ENCODE peak calls at places on chromosomes 2 and 18, in ten cellular contexts. X is activated CD4-positive, alpha-beta T cell treated with anti-CD3 and anti-CD28 coated beads for 24 hours; T is uterus; F is NCI-H1092 treated with DMSO at 0.1 percent for 48 hours; J is GM20000; W is RWPE1; E is stimulated activated CD4-positive, alpha-beta T cell treated with anti-CD3 and anti-CD28 coated beads, Interleukin-2, amount 100 ng/mL, for 24 hours; Z is T47D; P is astrocyte of the spinal cord; C is activated CD4-positive, alpha-beta memory T cell treated with anti-CD3 and anti-CD28 coated beads for 36 hours. B is an unnamed sample.

GRCh38 chr2:190887089-190887488 is 6.5 kb downstream of the GLS start:
- DNase-seq in X (no peak), W (peak; percentile 36), J (peak; percentile 30), E (no peak), Z (no peak), P (no peak), T (no peak), F (no peak), C (no peak), B (no peak)

GRCh38 chr2:85444629-85445028 is 26.1 kb downstream of the SH2D6 start:
- DNase-seq in Z (no peak), F (no peak), C (no peak), E (no peak), W (no peak), T (no peak), J (no peak), P (peak; percentile 23), X (no peak), B (no peak)

GRCh38 chr2:37324536-37324785 is 172 bp downstream of the PRKD3 start:
- DNase-seq in P (peak; percentile 78), W (no peak), X (no peak), E (no peak), J (no peak), T (peak; percentile 86), F (no peak), C (no peak), Z (peak; percentile 75), B (no peak)

GRCh38 chr2:110933420-110933819 is 187.3 kb upstream of the BCL2L11 start:
- DNase-seq in W (no peak), F (no peak), C (no peak), P (no peak), T (no peak), J (no peak), Z (no peak), E (no peak), X (no peak), B (no peak)

GRCh38 chr2:66836851-66837250 is 401.9 kb downstream of the MEIS1 start:
- DNase-seq in F (no peak), Z (no peak), P (no peak), J (no peak), E (no peak), C (no peak), T (no peak), W (no peak), X (no peak), B (no peak)

GRCh38 chr2:111626037-111626861 is 257.7 kb downstream of the ANAPC1 start:
- DNase-seq in T (no peak), C (peak; percentile 38), P (no peak), W (no peak), F (no peak), J (no peak), X (no peak), E (no peak), Z (no peak), B (no peak)

GRCh38 chr2:134401081-134401497 is 147.2 kb downstream of the MGAT5 start:
- DNase-seq in E (no peak), C (no peak), Z (no peak), W (no peak), T (peak; percentile 33), X (no peak), J (no peak), F (no peak), P (no peak), B (no peak)

GRCh38 chr2:205086689-205087088 is 541.4 kb downstream of the PARD3B start:
- DNase-seq in F (no peak), J (no peak), E (no peak), T (no peak), W (no peak), Z (no peak), X (no peak), P (no peak), C (no peak), B (no peak)

GRCh38 chr2:44529448-44529847 is 167.7 kb downstream of the CAMKMT start:
- DNase-seq in C (no peak), F (no peak), X (no peak), P (no peak), J (no peak), Z (no peak), W (no peak), E (no peak), T (no peak), B (no peak)

GRCh38 chr2:95062716-95063400 is 37.4 kb downstream of the MAL start:
- DNase-seq in Z (peak; percentile 53), J (peak; percentile 54), C (no peak), P (no peak), E (no peak), X (no peak), W (no peak), F (no peak), T (no peak), B (no peak)

GRCh38 chr2:118291481-118291880 is 203.2 kb downstream of the INSIG2 start:
- DNase-seq in C (no peak), E (no peak), J (no peak), P (peak; percentile 20), W (no peak), X (no peak), Z (no peak), F (no peak), T (no peak), B (no peak)

GRCh38 chr2:25378731-25379490 is 37.2 kb upstream of the DNMT3A start:
- DNase-seq in C (peak; percentile 8), Z (no peak), W (no peak), T (no peak), X (no peak), P (peak; percentile 12), E (no peak), F (no peak), J (no peak), B (no peak)

GRCh38 chr2:239903803-239904202 is 121.3 kb downstream of the NDUFA10 start:
- DNase-seq in W (no peak), E (no peak), C (no peak), Z (no peak), T (no peak), J (no peak), P (no peak), F (no peak), X (no peak), B (no peak)

GRCh38 chr18:31942999-31943894 is at the start of gene TRAPPC8:
- DNase-seq in W (peak; percentile 83), Z (peak; percentile 98), F (peak; percentile 100), T (peak; percentile 98), J (peak; percentile 97), X (peak; percentile 79), E (peak; percentile 88), P (peak; percentile 99), C (peak; percentile 95), B (peak; percentile 92)

GRCh38 chr2:2840101-2840531 is 509.0 kb upstream of the MYT1L start:
- DNase-seq in W (no peak), T (no peak), Z (no peak), J (no peak), F (no peak), X (no peak), C (no peak), E (peak; percentile 11), P (no peak), B (no peak)

GRCh38 chr2:86336350-86337234 is 834 bp downstream of the REEP1 start:
- DNase-seq in P (no peak), X (no peak), T (no peak), F (peak; percentile 13), C (peak; percentile 19), Z (no peak), W (no peak), E (no peak), J (peak; percentile 32), B (peak; percentile 47)

GRCh38 chr18:79926715-79927596 is 24.5 kb downstream of the SLC66A2 start:
- DNase-seq in E (no peak), J (no peak), Z (peak; percentile 15), F (no peak), W (no peak), C (peak; percentile 4), P (no peak), T (peak; percentile 11), X (no peak), B (no peak)

GRCh38 chr2:203789613-203790012 is 78.0 kb upstream of the CTLA4 start:
- DNase-seq in T (no peak), W (no peak), J (no peak), E (no peak), F (no peak), P (no peak), Z (no peak), C (no peak), X (no peak), B (no peak)

GRCh38 chr2:150535176-150535575 is 47.7 kb upstream of the RND3 start:
- DNase-seq in C (no peak), Z (no peak), W (no peak), J (no peak), P (no peak), E (no peak), T (no peak), F (no peak), X (no peak), B (no peak)

GRCh38 chr2:190849774-190850173 is 30.8 kb upstream of the GLS start:
- DNase-seq in C (no peak), T (no peak), P (peak; percentile 85), F (no peak), Z (no peak), W (peak; percentile 54), J (no peak), X (no peak), E (no peak), B (no peak)

GRCh38 chr2:183037660-183038340 is 457 bp downstream of the NCKAP1 start:
- DNase-seq in T (peak; percentile 53), Z (no peak), C (peak; percentile 58), X (peak; percentile 24), W (peak; percentile 12), F (no peak), J (peak; percentile 63), P (no peak), E (peak; percentile 45), B (peak; percentile 31)

GRCh38 chr18:2368102-2368501 is 203.2 kb downstream of the METTL4 start:
- DNase-seq in P (no peak), X (no peak), T (no peak), E (no peak), W (no peak), J (no peak), F (no peak), Z (no peak), C (no peak), B (no peak)

GRCh38 chr2:96305979-96306308 is 598 bp upstream of the SNRNP200 start:
- DNase-seq in C (no peak), Z (no peak), E (no peak), F (no peak), J (no peak), T (no peak), P (no peak), X (no peak), W (no peak), B (no peak)

GRCh38 chr2:69989422-69990128 is 28.1 kb upstream of the ASPRV1 start:
- DNase-seq in C (no peak), T (no peak), F (no peak), J (no peak), W (peak; percentile 34), P (no peak), X (no peak), E (no peak), Z (no peak), B (no peak)

GRCh38 chr18:57846258-57846657 is 43.1 kb upstream of the ATP8B1 start:
- DNase-seq in C (no peak), Z (no peak), E (no peak), F (no peak), J (no peak), W (peak; percentile 24), X (no peak), P (peak; percentile 67), T (no peak), B (no peak)

GRCh38 chr2:114119846-114120348 is 230.0 kb downstream of the ACTR3 start:
- DNase-seq in Z (no peak), P (no peak), E (no peak), F (no peak), C (no peak), T (no peak), W (no peak), J (no peak), X (no peak), B (no peak)

GRCh38 chr2:208047840-208048239 is 22.5 kb upstream of the PLEKHM3 start:
- DNase-seq in F (no peak), X (no peak), W (no peak), J (no peak), C (no peak), Z (no peak), E (no peak), P (no peak), T (no peak), B (no peak)

GRCh38 chr2:234245945-234246344 is 195.4 kb downstream of the SPP2 start:
- DNase-seq in J (no peak), F (no peak), C (no peak), P (peak; percentile 95), X (no peak), T (no peak), Z (no peak), W (peak; percentile 78), E (no peak), B (no peak)

B was measured in mesothelial cell of epicardium.